ENCODE peak calls at places on chromosomes 12 and 14, in seven cellular contexts. Q is substantia nigra, H is astrocyte of the cerebellum, W is NCI-H510A treated with DMSO at 0.1 percent for 48 hours, C is transverse colon, M is adipocyte, G is nucleus accumbens. V is an unnamed sample.

GRCh38 chr12:91813701-91814100 is 331.9 kb downstream of the BTG1 start:
- DNase-seq in H (no peak), C (no peak), G (no peak), M (peak), Q (no peak), W (no peak), V (no peak)

GRCh38 chr14:77123381-77124344 is 17.9 kb downstream of the ZDHHC22 start:
- DNase-seq in W (peak), G (peak), Q (no peak), M (no peak), C (peak), H (no peak), V (no peak)

GRCh38 chr14:29493849-29494248 is 433.8 kb downstream of the PRKD1 start:
- DNase-seq in Q (no peak), C (no peak), M (no peak), W (no peak), H (no peak), G (no peak), V (no peak)

GRCh38 chr14:104596927-104597351 is 7.6 kb downstream of the TMEM179 start:
- DNase-seq in H (no peak), C (no peak), Q (no peak), M (no peak), G (no peak), W (no peak), V (no peak)

GRCh38 chr12:89731064-89731463 is 22.4 kb upstream of the ATP2B1 start:
- DNase-seq in G (no peak), W (no peak), H (no peak), C (no peak), M (no peak), Q (no peak), V (no peak)

GRCh38 chr12:101047652-101048051 is 162.4 kb downstream of the SLC5A8 start:
- DNase-seq in C (no peak), G (no peak), Q (no peak), M (no peak), H (no peak), W (no peak), V (no peak)

GRCh38 chr14:99241314-99242035 is 30.5 kb downstream of the BCL11B start:
- DNase-seq in M (no peak), C (no peak), W (no peak), Q (no peak), H (no peak), G (no peak), V (no peak)

GRCh38 chr12:80553316-80553715 is 109.3 kb downstream of the PTPRQ start:
- DNase-seq in C (no peak), W (no peak), M (peak), Q (no peak), G (no peak), H (peak), V (peak)

GRCh38 chr14:71070169-71070568 is 162.9 kb downstream of the PCNX1 start:
- DNase-seq in Q (no peak), H (no peak), W (no peak), M (no peak), G (no peak), C (no peak), V (no peak)

GRCh38 chr12:119393685-119394084 is 59.2 kb downstream of the CCDC60 start:
- DNase-seq in M (no peak), G (no peak), W (peak), C (no peak), H (no peak), Q (no peak), V (no peak)

GRCh38 chr14:81331229-81332026 is 68.7 kb downstream of the STON2 start:
- DNase-seq in W (no peak), C (no peak), H (no peak), Q (no peak), G (no peak), M (no peak), V (no peak)

GRCh38 chr12:86247871-86248270 is 8.3 kb downstream of the MGAT4C start:
- DNase-seq in H (no peak), C (no peak), M (no peak), W (no peak), Q (no peak), G (no peak), V (no peak)

GRCh38 chr12:85725991-85726390 is 110.2 kb downstream of the RASSF9 start:
- DNase-seq in M (peak), Q (no peak), H (no peak), C (no peak), W (no peak), G (no peak), V (no peak)

GRCh38 chr12:127284870-127285431 is 982.0 kb upstream of the TMEM132C start:
- DNase-seq in M (peak), C (no peak), G (no peak), H (peak), W (no peak), Q (no peak), V (no peak)

GRCh38 chr12:102631274-102631673 is 150.9 kb upstream of the IGF1 start:
- DNase-seq in W (no peak), H (no peak), C (no peak), Q (no peak), M (peak), G (no peak), V (peak)

GRCh38 chr12:124923906-124924734 is 9.7 kb upstream of the UBC start:
- DNase-seq in M (peak), C (no peak), Q (no peak), W (no peak), G (no peak), H (no peak), V (no peak)

GRCh38 chr14:90445011-90445410 is 48.2 kb downstream of the CALM1 start:
- DNase-seq in M (no peak), Q (no peak), G (no peak), W (peak), H (no peak), C (no peak), V (no peak)

GRCh38 chr12:20040194-20040593 is 328.1 kb upstream of the PDE3A start:
- DNase-seq in H (no peak), Q (no peak), G (no peak), W (no peak), C (no peak), M (no peak), V (no peak)

GRCh38 chr14:77424862-77425261 is 1.5 kb upstream of the NOXRED1 start:
- DNase-seq in C (no peak), Q (no peak), G (no peak), W (no peak), H (no peak), M (no peak), V (no peak)

GRCh38 chr12:91774471-91774921 is 371.1 kb downstream of the BTG1 start:
- DNase-seq in G (no peak), M (peak), C (no peak), Q (no peak), W (no peak), H (peak), V (no peak)

GRCh38 chr14:70170976-70171375 is 17.8 kb downstream of the SLC8A3 start:
- DNase-seq in G (no peak), C (no peak), Q (no peak), H (no peak), M (no peak), W (no peak), V (no peak)

GRCh38 chr12:76028649-76029277 is 2.8 kb downstream of the PHLDA1 start:
- DNase-seq in H (no peak), M (peak), W (peak), G (no peak), C (no peak), Q (no peak), V (no peak)

GRCh38 chr14:101726954-101727302 is 34.6 kb upstream of the PPP2R5C start:
- DNase-seq in M (no peak), W (no peak), Q (no peak), C (no peak), H (no peak), G (no peak), V (no peak)

GRCh38 chr12:99154264-99154982 is 493.1 kb upstream of the GARIN6 start:
- DNase-seq in Q (no peak), C (no peak), G (no peak), M (no peak), H (peak), W (no peak), V (no peak)

GRCh38 chr14:96698846-96699543 is 98.2 kb upstream of the VRK1 start:
- DNase-seq in H (no peak), W (no peak), G (no peak), Q (no peak), M (no peak), C (no peak), V (no peak)

GRCh38 chr14:56002316-56002715 is 115.9 kb upstream of the PELI2 start:
- DNase-seq in W (no peak), M (peak), G (no peak), H (peak), Q (no peak), C (no peak), V (no peak)

GRCh38 chr14:68210729-68211299 is 391.2 kb downstream of the RAD51B start:
- DNase-seq in H (peak), G (no peak), C (no peak), Q (no peak), M (peak), W (no peak), V (peak)

GRCh38 chr12:15788266-15789214 is 648 bp downstream of the EPS8 start:
- DNase-seq in M (peak), H (peak), C (peak), G (peak), Q (no peak), W (peak), V (no peak)

GRCh38 chr14:61420326-61420725 is 98.9 kb downstream of the PRKCH start:
- DNase-seq in G (no peak), C (no peak), M (peak), W (peak), Q (no peak), H (peak), V (no peak)

GRCh38 chr14:104870368-104871144 is 5.5 kb downstream of the CEP170B start:
- DNase-seq in C (peak), Q (no peak), H (no peak), M (no peak), W (no peak), G (no peak), V (no peak)

V was measured in non-pigmented ciliary epithelial cell.